ENCODE peak calls at places on chromosomes 13 and 19, in nine cellular contexts. U is pancreas; W is left lung; H is ascending aorta; R is A549; G is thoracic aorta; Y is colonic mucosa; Q is SK-N-SH; M is CD4-positive, alpha-beta T cell. L is an unnamed sample.

GRCh38 chr19:40974633-40975037 is 16.4 kb upstream of the CYP2B6 start:
- DNase-seq in U (peak; percentile 77), W (peak; percentile 66), H (no peak), R (peak; percentile 89), G (peak; percentile 31), Y (peak; percentile 81), Q (peak; percentile 71), M (peak; percentile 76), L (peak; percentile 57)

GRCh38 chr13:27985600-27985999 is 2.9 kb downstream of the URAD start:
- DNase-seq in U (no peak), W (no peak), H (no peak), R (no peak), G (no peak), Y (no peak), Q (no peak), M (no peak), L (no peak)

GRCh38 chr19:11479470-11480080 is 1.3 kb downstream of the ELAVL3 start:
- DNase-seq in U (peak; percentile 75), W (no peak), H (no peak), R (no peak), G (no peak), Y (peak; percentile 66), Q (peak; percentile 98), M (peak; percentile 13), L (no peak)

GRCh38 chr19:33953592-33953991 is 156.9 kb downstream of the KCTD15 start:
- DNase-seq in U (no peak), W (no peak), H (no peak), R (no peak), G (no peak), Y (no peak), Q (no peak), M (no peak), L (no peak)

GRCh38 chr19:16541526-16542044 is 652 bp downstream of the CHERP start:
- DNase-seq in U (no peak), W (no peak), H (no peak), R (no peak), G (no peak), Y (no peak), Q (peak; percentile 46), M (no peak), L (no peak)

GRCh38 chr13:28412981-28413380 is 81.9 kb downstream of the FLT1 start:
- DNase-seq in U (no peak), W (no peak), H (no peak), R (no peak), G (no peak), Y (no peak), Q (no peak), M (no peak), L (no peak)

GRCh38 chr19:43664008-43664407 is 6.0 kb downstream of the PLAUR start:
- DNase-seq in U (no peak), W (no peak), H (no peak), R (no peak), G (no peak), Y (no peak), Q (no peak), M (peak; percentile 15), L (no peak)

GRCh38 chr13:100835695-100836094 is 161.1 kb upstream of the TMTC4 start:
- DNase-seq in U (no peak), W (no peak), H (no peak), R (no peak), G (no peak), Y (no peak), Q (no peak), M (no peak), L (no peak)

GRCh38 chr13:32734511-32734910 is 148.3 kb downstream of the PDS5B start:
- DNase-seq in U (no peak), W (no peak), H (no peak), R (no peak), G (no peak), Y (no peak), Q (no peak), M (no peak), L (peak; percentile 20)

GRCh38 chr13:45137501-45137880 is 17.2 kb downstream of the GTF2F2 start:
- DNase-seq in U (no peak), W (no peak), H (no peak), R (no peak), G (no peak), Y (no peak), Q (no peak), M (no peak), L (no peak)

GRCh38 chr13:107271226-107271625 is 703.3 kb upstream of the ARGLU1 start:
- DNase-seq in U (no peak), W (no peak), H (no peak), R (no peak), G (no peak), Y (no peak), Q (peak; percentile 36), M (no peak), L (no peak)

GRCh38 chr19:37572203-37572602 is 22.4 kb downstream of the ZNF571 start:
- DNase-seq in U (no peak), W (no peak), H (no peak), R (no peak), G (no peak), Y (no peak), Q (no peak), M (no peak), L (no peak)

GRCh38 chr19:15544283-15544682 is 36.0 kb downstream of the CYP4F22 start:
- DNase-seq in U (no peak), W (no peak), H (no peak), R (no peak), G (no peak), Y (no peak), Q (no peak), M (no peak), L (no peak)

GRCh38 chr13:27450921-27451461 is 627 bp upstream of the MTIF3 start:
- DNase-seq in U (peak; percentile 78), W (peak; percentile 50), H (no peak), R (no peak), G (no peak), Y (peak; percentile 57), Q (peak; percentile 54), M (peak; percentile 34), L (no peak)

GRCh38 chr13:90485441-90485840 is 862.0 kb upstream of the MIR17HG start:
- DNase-seq in U (no peak), W (no peak), H (no peak), R (no peak), G (no peak), Y (no peak), Q (no peak), M (no peak), L (no peak)

GRCh38 chr13:22993148-22993547 is 187.6 kb upstream of the SGCG start:
- DNase-seq in U (no peak), W (no peak), H (no peak), R (no peak), G (no peak), Y (no peak), Q (no peak), M (no peak), L (no peak)

GRCh38 chr13:40336228-40337221 is 329.9 kb downstream of the FOXO1 start:
- DNase-seq in U (no peak), W (no peak), H (no peak), R (no peak), G (no peak), Y (peak; percentile 17), Q (no peak), M (no peak), L (no peak)

GRCh38 chr19:1283207-1283916 is 2.3 kb upstream of the EFNA2 start:
- DNase-seq in U (no peak), W (no peak), H (no peak), R (no peak), G (no peak), Y (peak; percentile 56), Q (no peak), M (no peak), L (no peak)

GRCh38 chr13:38880397-38880796 is 110.2 kb downstream of the STOML3 start:
- DNase-seq in U (no peak), W (no peak), H (no peak), R (no peak), G (no peak), Y (no peak), Q (no peak), M (no peak), L (no peak)

GRCh38 chr13:24627864-24628418 is 52.3 kb upstream of the ATP12A start:
- DNase-seq in U (no peak), W (no peak), H (no peak), R (no peak), G (no peak), Y (peak; percentile 51), Q (no peak), M (no peak), L (no peak)
- TF ChIP-seq CTCF in U (no peak), W (no peak), H (no peak), R (no peak), G (no peak), Y (no peak), Q (no peak), M (no peak), L (no peak)

GRCh38 chr13:96686286-96686685 is 308.0 kb downstream of the OXGR1 start:
- DNase-seq in U (no peak), W (no peak), H (no peak), R (no peak), G (no peak), Y (no peak), Q (no peak), M (no peak), L (no peak)
- H3K9me3 ChIP-seq in U (no peaks in the 10 kb centered on the region), W (no peaks in the 10 kb centered on the region), H (no peaks in the 10 kb centered on the region), R (no peaks in the 10 kb centered on the region), G (no peaks in the 10 kb centered on the region), Y (no peaks in the 10 kb centered on the region), Q (no peaks in the 10 kb centered on the region), M (no peaks in the 10 kb centered on the region), L (no peaks in the 10 kb centered on the region)

DNA sequence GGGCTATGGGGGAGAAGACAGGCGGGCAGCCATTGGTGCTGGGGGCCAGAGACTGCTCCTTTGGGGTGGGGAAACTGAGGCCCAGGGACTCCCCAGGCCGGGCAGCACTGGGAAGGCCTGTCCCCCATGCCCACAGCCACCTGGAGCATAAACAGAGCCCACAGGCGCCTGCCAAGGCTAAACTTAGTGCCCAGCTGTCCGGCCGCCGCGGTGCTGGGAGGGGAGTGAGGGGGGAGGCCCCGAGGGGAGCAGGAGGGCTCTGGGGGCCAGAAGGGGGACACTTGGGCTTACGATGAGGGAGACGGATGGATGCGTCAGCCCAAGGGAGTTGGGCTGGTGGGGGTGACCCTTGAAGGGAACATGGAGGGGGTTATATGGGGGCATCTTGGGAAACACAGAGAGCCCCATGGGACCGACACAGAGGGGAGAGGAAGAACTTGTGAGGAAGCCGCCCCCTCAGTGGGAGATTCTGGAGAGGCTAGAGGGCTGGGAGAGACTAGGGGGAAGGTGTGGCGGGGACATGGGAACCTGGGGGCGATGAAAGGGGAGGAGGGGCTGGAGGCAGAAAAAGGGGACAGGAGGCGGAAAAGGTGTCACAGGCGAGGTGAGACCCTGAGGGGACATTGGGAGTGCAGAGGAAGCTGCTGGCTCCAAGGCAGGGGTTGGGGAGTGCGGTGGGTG is 2.2 kb downstream of the CERS1 start:
- DNase-seq in U (no peak), W (no peak), H (no peak), R (no peak), G (no peak), Y (no peak), Q (peak; percentile 53), M (no peak), L (no peak)
- H3K27ac ChIP-seq in U (no peak overlapping the region), W (no peak overlapping the region), H (no peak overlapping the region), R (no peak overlapping the region), G (no peak overlapping the region), Y (no peak overlapping the region), Q (no peak overlapping the region), M (no peak overlapping the region), L (no peak overlapping the region)

DNA sequence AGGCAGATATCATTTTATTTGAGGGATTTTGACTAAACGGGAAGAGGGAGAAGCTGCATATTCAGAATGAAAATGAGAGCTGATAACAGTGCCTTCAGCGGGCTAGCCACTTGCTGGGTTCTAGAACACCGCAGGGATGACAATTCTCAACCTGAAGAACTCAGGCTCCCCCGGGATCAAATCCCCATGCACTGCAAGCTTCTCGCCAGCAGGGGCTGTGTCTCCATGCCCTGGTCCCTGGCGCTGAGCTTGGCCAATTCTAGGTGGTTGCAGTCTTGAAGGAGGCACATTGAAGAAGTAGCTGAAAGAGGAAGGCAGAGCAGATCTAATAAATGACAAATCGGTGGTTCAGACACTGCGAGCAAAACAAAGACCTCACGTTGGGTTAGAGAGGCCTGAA is 128.7 kb downstream of the UQCRFS1 start:
- DNase-seq in U (no peak), W (no peak), H (no peak), R (peak; percentile 55), G (no peak), Y (no peak), Q (peak; percentile 49), M (no peak), L (no peak)
- TF ChIP-seq CTCF in U (no peak), W (no peak), H (no peak), R (peak; percentile 24), G (no peak), Y (no peak), Q (peak; percentile 52), M (no peak), L (peak; percentile 13)

L was measured in AG04450.